ENCODE peak calls at places on chromosomes 12 and 14, in eight cellular contexts. Y is Peyer's patch; Z is iPS DF 19.7; M is A172; P is choroid plexus epithelial cell; R is naive thymus-derived CD4-positive, alpha-beta T cell; Q is fibroblast of lung; T is activated T-cell treated with anti-CD3 and anti-CD28 coated beads, Interleukin-2, amount 50 U/mL, for 72 hours. D is an unnamed sample.

GRCh38 chr12:7583471-7583870 is 79.9 kb upstream of the CD163 start:
- DNase-seq in M (no peak), Z (no peak), Q (no peak), P (no peak), Y (no peak), R (no peak), T (no peak), D (no peak)

GRCh38 chr14:33932526-33933292 is 18.2 kb downstream of the EGLN3 start:
- DNase-seq in T (no peak), Q (peak), R (no peak), M (no peak), Y (no peak), P (peak), Z (no peak), D (no peak)

GRCh38 chr12:57224973-57225679 is 4.4 kb upstream of the SHMT2 start:
- DNase-seq in Z (no peak), Y (peak), P (no peak), R (peak), Q (no peak), M (no peak), T (peak), D (peak)

GRCh38 chr14:94180655-94181271 is 6.6 kb downstream of the PPP4R4 start:
- DNase-seq in R (peak), T (no peak), P (peak), Q (peak), Y (no peak), M (peak), Z (no peak), D (no peak)

GRCh38 chr12:132481771-132482745 is 7.9 kb upstream of the FBRSL1 start:
- DNase-seq in P (no peak), T (no peak), Q (no peak), Z (no peak), Y (no peak), R (no peak), M (no peak), D (no peak)

GRCh38 chr12:109111775-109112491 is 4.5 kb upstream of the ACACB start:
- DNase-seq in Q (peak), P (peak), Y (peak), R (peak), Z (peak), T (peak), M (peak), D (no peak)

GRCh38 chr12:124754949-124755800 is 108.5 kb downstream of the SCARB1 start:
- DNase-seq in Q (peak), P (peak), Y (peak), Z (no peak), M (no peak), T (no peak), R (no peak), D (peak)

GRCh38 chr12:46264057-46264456 is 4.8 kb downstream of the SLC38A1 start:
- DNase-seq in P (peak), M (no peak), Q (peak), Z (no peak), T (no peak), R (no peak), Y (no peak), D (no peak)

GRCh38 chr14:65073605-65074201 is 28.6 kb downstream of the MAX start:
- DNase-seq in R (no peak), Y (peak), P (no peak), T (no peak), M (no peak), Q (no peak), Z (no peak), D (no peak)

GRCh38 chr12:5432011-5432400 is at the start of gene NTF3:
- DNase-seq in R (no peak), P (peak), M (peak), Z (no peak), Q (peak), T (no peak), Y (no peak), D (no peak)